ENCODE peak calls at places on chromosomes 16 and 17, in four cellular contexts. N is GM23248, O is MM.1S, G is GM23338. L is an unnamed sample. For H3F3A, H3K4me1 and H3K79me2, the result is how much of the 10 kb centered on the place peaks cover.

GRCh38 chr16:81582655-81583441 is 138.2 kb downstream of the CMIP start:
- DNase-seq in O (no peak), G (no peak), N (peak), L (no peak)

GRCh38 chr16:89103156-89103555 is 9.5 kb downstream of the ACSF3 start:
- DNase-seq in G (no peak), N (no peak), O (no peak), L (no peak)

GRCh38 chr17:75636381-75637142 is 3.3 kb downstream of the SMIM5 start:
- DNase-seq in G (no peak), N (no peak), O (no peak), L (no peak)

GRCh38 chr16:8168016-8168415 is 422.3 kb downstream of the TMEM114 start:
- DNase-seq in O (no peak), N (no peak), G (no peak), L (no peak)

GRCh38 chr17:5437721-5438317 is 1.1 kb downstream of the C1QBP start:
- DNase-seq in N (peak), G (no peak), O (no peak), L (peak)

GRCh38 chr17:77256710-77257109 is 115.9 kb downstream of the SEC14L1 start:
- DNase-seq in N (no peak), G (no peak), O (no peak), L (no peak)

GRCh38 chr16:68370921-68371651 is 60.3 kb downstream of the PRMT7 start:
- DNase-seq in N (no peak), O (no peak), G (no peak), L (no peak)

GRCh38 chr17:75625813-75626486 is 7.3 kb upstream of the SMIM5 start:
- DNase-seq in N (peak), O (peak), G (peak), L (no peak)

GRCh38 chr17:3944485-3945388 is 19.5 kb downstream of the ATP2A3 start:
- DNase-seq in N (peak), O (no peak), G (peak), L (no peak)

GRCh38 chr17:65925606-65926307 is 266.2 kb downstream of the CEP112 start:
- DNase-seq in N (peak), O (no peak), G (no peak), L (no peak)

GRCh38 chr17:8314797-8315739 is 5.0 kb downstream of the ARHGEF15 start:
- DNase-seq in N (peak), G (peak), O (no peak), L (no peak)

GRCh38 chr16:67672739-67673662 is 6.4 kb downstream of the C16orf86 start:
- DNase-seq in N (peak), O (peak), G (peak), L (peak)

DNA sequence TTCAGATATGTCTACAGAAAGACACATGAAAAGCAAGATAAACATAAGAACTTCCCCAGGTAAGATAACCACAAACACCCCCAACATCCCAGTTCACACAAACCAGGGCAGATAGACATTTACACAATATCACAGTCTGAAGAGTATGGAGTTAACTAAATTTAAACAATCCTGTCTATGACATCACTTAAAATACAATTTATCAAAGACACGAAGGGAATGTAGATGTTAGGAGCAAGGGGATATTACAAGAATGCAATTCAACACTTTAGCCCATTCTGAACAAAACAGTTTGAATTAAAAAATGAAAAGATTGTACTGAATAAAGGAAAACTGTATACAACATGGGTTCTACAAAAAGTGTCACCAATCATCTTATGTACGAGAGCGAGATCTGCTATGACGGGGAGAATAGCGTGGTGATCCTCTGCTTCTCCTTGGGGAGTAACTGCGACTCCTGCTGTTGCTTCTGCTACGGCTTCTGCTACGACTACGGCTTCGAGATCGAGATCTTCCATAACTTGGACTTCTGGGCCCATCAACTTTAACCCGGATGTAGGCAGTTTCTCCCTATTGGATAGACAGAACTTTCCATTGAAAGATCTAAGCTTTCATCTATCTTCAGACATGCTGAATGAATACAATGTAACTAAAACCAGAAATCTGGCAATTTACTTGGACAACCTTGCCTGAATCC is 1.9 kb downstream of the SRSF1 start:
- DNase-seq in G (no peak), O (no peak), N (peak), L (no peak)
- H3F3A ChIP-seq in G (under half), O (under half), N (half or more), L (half or more)

GRCh38 chr16:85209526-85210121 is 97.4 kb upstream of the CIBAR2 start:
- DNase-seq in G (no peak), N (no peak), O (no peak), L (no peak)
- H3K4me1 ChIP-seq in G (under half), N (under half), O (under half), L (under half)

GRCh38 chr16:2026461-2027023 is at the start of gene NHERF2:
- DNase-seq in O (peak), G (peak), N (peak), L (peak)
- H3K79me2 ChIP-seq in O (under half), G (under half), N (under half), L (under half)

GRCh38 chr16:85919271-85920267 is 20.6 kb downstream of the IRF8 start:
- DNase-seq in G (no peak), O (no peak), N (no peak), L (no peak)

GRCh38 chr16:85916141-85916890 is 17.4 kb downstream of the IRF8 start:
- DNase-seq in O (no peak), G (no peak), N (no peak), L (peak)

GRCh38 chr16:85918436-85918835 is 19.5 kb downstream of the IRF8 start:
- DNase-seq in G (no peak), N (no peak), O (no peak), L (no peak)

GRCh38 chr16:85917012-85917411 is 18.1 kb downstream of the IRF8 start:
- DNase-seq in O (no peak), N (no peak), G (peak), L (no peak)

GRCh38 chr16:85917959-85918358 is 19.0 kb downstream of the IRF8 start:
- DNase-seq in O (no peak), N (no peak), G (no peak), L (no peak)
- H3F3A ChIP-seq in O (under half), N (under half), G (under half), L (under half)

GRCh38 chr17:82489117-82489516 is 30.4 kb upstream of the FOXK2 start:
- DNase-seq in O (no peak), N (peak), G (no peak), L (no peak)
- H3K4me1 ChIP-seq in O (under half), N (under half), G (under half), L (under half)

GRCh38 chr16:11670171-11671131 is 2.2 kb downstream of the SNN start:
- DNase-seq in G (no peak), N (peak), O (no peak), L (no peak)

GRCh38 chr16:11668590-11669379 is 530 bp downstream of the SNN start:
- DNase-seq in G (peak), N (peak), O (no peak), L (no peak)

GRCh38 chr16:11667824-11668589 is at the start of gene SNN:
- DNase-seq in G (peak), O (peak), N (peak), L (peak)

GRCh38 chr16:11671271-11671670 is 3.0 kb downstream of the SNN start:
- DNase-seq in N (no peak), G (no peak), O (no peak), L (no peak)

DNA sequence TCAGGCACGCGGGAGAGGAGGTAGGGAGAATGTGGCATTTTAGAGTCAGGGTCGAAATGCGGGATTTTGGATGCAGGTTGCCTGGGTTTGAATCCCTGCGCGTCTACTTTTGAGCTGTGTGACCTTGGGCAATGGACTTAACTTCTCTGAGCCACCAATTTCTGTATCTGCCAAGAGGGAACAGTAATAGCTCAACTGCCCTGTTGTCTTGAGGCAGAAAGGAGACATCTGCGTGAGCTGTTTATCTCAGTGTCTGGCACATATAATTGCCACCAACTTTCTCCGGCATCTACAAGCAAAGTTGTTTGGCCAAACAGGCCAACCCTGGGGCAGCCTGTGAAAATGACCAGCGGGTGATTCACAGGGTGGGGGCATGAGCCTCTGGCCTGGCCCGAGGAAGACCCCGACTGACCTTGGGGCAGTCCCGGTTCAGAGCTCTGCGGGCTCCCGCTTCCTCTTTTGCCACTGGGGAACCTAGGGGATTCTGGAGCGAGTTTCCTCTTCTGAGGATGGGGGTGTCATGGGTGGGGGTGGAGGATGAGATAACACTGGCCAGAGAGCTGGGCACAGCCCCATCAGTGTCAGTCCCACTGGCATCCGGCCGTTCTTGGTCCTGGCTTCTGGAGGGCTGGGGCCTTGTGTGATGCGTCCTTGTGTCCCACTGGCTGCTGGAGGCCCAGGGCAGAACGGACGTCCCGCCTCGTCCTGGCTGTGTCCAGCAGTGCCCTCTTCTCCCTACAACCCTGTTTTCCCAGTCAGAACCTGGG is 1.3 kb downstream of the SNN start:
- DNase-seq in N (peak), O (no peak), G (peak), L (no peak)
- H3K79me2 ChIP-seq in N (under half), O (half or more), G (half or more), L (under half)

GRCh38 chr17:16440814-16441629 is 25.7 kb downstream of the TRPV2 start:
- DNase-seq in G (no peak), N (peak), O (no peak), L (no peak)

GRCh38 chr17:16443390-16444257 is 28.3 kb downstream of the TRPV2 start:
- DNase-seq in N (no peak), G (no peak), O (no peak), L (no peak)

GRCh38 chr17:16444258-16444886 is 29.0 kb downstream of the TRPV2 start:
- DNase-seq in O (no peak), N (no peak), G (no peak), L (no peak)

GRCh38 chr17:16442594-16443389 is 27.4 kb downstream of the TRPV2 start:
- DNase-seq in O (no peak), N (no peak), G (no peak), L (no peak)

GRCh38 chr17:16442141-16442540 is 26.8 kb downstream of the TRPV2 start:
- DNase-seq in N (no peak), O (no peak), G (peak), L (no peak)
- H3F3A ChIP-seq in N (half or more), O (half or more), G (half or more), L (half or more)

DNA sequence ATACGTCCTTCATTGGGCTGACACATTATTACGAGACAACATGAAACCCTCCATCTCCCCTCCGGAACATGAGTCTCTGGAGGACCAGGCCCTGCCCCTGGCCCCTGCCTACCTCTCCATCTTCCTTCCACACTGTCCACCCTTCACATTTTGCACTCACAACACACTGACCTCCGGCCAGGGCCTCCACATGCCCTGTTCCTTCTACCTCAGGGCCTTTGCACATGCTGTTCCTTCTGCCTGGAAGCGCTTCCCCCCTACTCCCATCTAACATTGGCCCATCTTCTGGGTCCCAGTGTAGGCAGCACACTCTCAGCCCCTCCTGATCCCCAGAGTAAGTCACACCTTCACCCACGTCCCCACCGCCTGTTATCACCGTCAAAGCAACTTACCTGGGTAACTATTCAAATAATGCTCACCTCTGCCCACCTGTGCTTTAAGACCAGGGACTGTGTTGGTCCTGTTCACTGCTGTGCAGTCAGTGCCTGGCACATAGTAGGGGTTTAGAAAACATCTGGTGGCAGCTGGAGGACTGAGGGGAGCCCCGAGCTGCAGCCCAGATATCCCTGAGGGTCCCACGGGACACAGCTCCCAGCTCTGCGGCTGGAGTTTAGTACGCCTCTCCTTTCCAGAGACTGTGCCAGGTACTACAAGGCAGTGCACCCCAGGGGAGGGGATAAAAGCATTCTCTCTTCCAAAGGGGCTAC is 27.2 kb downstream of the RPH3AL start:
- DNase-seq in G (no peak), O (no peak), N (no peak), L (no peak)
- H3K4me1 ChIP-seq in G (under half), O (under half), N (under half), L (under half)

L was measured in PC-9.